ENCODE peak calls at places on chromosomes 11 and 22, in seven cellular contexts. Q is GM12878, O is uterus, C is tibial artery, T is IMR-90, E is mammary epithelial cell, L is ovary. W is an unnamed sample.

GRCh38 chr11:82682003-82682751 is 51.5 kb downstream of the FAM181B start:
- DNase-seq in E (peak), C (no peak), O (no peak), Q (peak), T (peak), L (no peak), W (peak)

GRCh38 chr11:7268727-7269126 is 17.0 kb downstream of the SYT9 start:
- DNase-seq in T (no peak), C (no peak), E (no peak), Q (no peak), O (no peak), L (no peak), W (no peak)

GRCh38 chr22:38316340-38317236 is 645 bp downstream of the CSNK1E start:
- DNase-seq in T (peak), L (peak), C (peak), Q (no peak), E (peak), O (peak), W (no peak)

GRCh38 chr11:133955945-133956421 is 785 bp downstream of the IGSF9B start:
- DNase-seq in C (no peak), O (no peak), T (no peak), L (no peak), E (no peak), Q (no peak), W (no peak)

GRCh38 chr11:34425360-34425759 is 13.4 kb upstream of the CAT start:
- DNase-seq in E (no peak), L (no peak), C (no peak), O (no peak), T (no peak), Q (no peak), W (no peak)

GRCh38 chr22:35581023-35581413 is 36.1 kb downstream of the MB start:
- DNase-seq in T (no peak), O (no peak), C (no peak), E (no peak), Q (no peak), L (no peak), W (no peak)

GRCh38 chr11:68337399-68337835 is 25.0 kb downstream of the LRP5 start:
- DNase-seq in E (peak), C (no peak), L (no peak), Q (no peak), T (no peak), O (no peak), W (no peak)

GRCh38 chr22:48405741-48406140 is 1421.9 kb downstream of the BRD1 start:
- DNase-seq in C (no peak), L (no peak), O (no peak), E (no peak), T (no peak), Q (no peak), W (no peak)

GRCh38 chr11:134463716-134464115 is 51.7 kb upstream of the B3GAT1 start:
- DNase-seq in Q (no peak), L (no peak), E (no peak), C (no peak), T (no peak), O (no peak), W (no peak)

GRCh38 chr11:57072640-57073039 is 83.9 kb downstream of the OR5AK2 start:
- DNase-seq in Q (no peak), O (no peak), C (no peak), L (no peak), E (peak), T (peak), W (peak)

GRCh38 chr11:124582565-124582964 is 12.8 kb downstream of the OR8A1 start:
- DNase-seq in O (no peak), C (no peak), T (no peak), L (no peak), Q (no peak), E (no peak), W (no peak)

GRCh38 chr22:25645964-25646363 is 81.5 kb downstream of the GRK3 start:
- DNase-seq in L (no peak), E (peak), T (peak), C (no peak), Q (no peak), O (no peak), W (no peak)

GRCh38 chr22:50423956-50424355 is 50.9 kb downstream of the SBF1 start:
- DNase-seq in L (no peak), Q (no peak), O (no peak), T (no peak), C (no peak), E (no peak), W (no peak)

GRCh38 chr22:50422046-50422445 is 52.8 kb downstream of the SBF1 start:
- DNase-seq in T (no peak), Q (no peak), E (no peak), O (no peak), L (no peak), C (no peak), W (no peak)

GRCh38 chr22:50425179-50425916 is 49.5 kb downstream of the SBF1 start:
- DNase-seq in C (no peak), O (no peak), L (no peak), Q (no peak), E (no peak), T (no peak), W (no peak)

GRCh38 chr22:50420581-50420980 is 54.3 kb downstream of the SBF1 start:
- DNase-seq in T (no peak), O (no peak), C (no peak), E (no peak), L (no peak), Q (no peak), W (no peak)

GRCh38 chr22:50422961-50423815 is 51.6 kb downstream of the SBF1 start:
- DNase-seq in E (no peak), T (no peak), L (no peak), O (no peak), Q (no peak), C (no peak), W (no peak)
- H3K4me3 ChIP-seq in E (no peak), T (no peak), L (no peak), O (no peak), Q (no peak), C (no peak), W (no peak)

GRCh38 chr11:29272019-29272654 is 744.7 kb downstream of the KCNA4 start:
- DNase-seq in O (no peak), T (peak), L (no peak), C (no peak), E (peak), Q (no peak), W (no peak)
- TF ChIP-seq CTCF in O (no peak), T (peak), L (no peak), C (no peak), E (peak), Q (peak), W (peak)

GRCh38 chr11:70647188-70648166 is 249.1 kb downstream of the CTTN start:
- DNase-seq in O (no peak), Q (no peak), E (no peak), T (no peak), L (no peak), C (no peak), W (no peak)
- H3K4me3 ChIP-seq in O (no peak), Q (no peak), E (no peak), T (no peak), L (no peak), C (no peak), W (no peak)

DNA sequence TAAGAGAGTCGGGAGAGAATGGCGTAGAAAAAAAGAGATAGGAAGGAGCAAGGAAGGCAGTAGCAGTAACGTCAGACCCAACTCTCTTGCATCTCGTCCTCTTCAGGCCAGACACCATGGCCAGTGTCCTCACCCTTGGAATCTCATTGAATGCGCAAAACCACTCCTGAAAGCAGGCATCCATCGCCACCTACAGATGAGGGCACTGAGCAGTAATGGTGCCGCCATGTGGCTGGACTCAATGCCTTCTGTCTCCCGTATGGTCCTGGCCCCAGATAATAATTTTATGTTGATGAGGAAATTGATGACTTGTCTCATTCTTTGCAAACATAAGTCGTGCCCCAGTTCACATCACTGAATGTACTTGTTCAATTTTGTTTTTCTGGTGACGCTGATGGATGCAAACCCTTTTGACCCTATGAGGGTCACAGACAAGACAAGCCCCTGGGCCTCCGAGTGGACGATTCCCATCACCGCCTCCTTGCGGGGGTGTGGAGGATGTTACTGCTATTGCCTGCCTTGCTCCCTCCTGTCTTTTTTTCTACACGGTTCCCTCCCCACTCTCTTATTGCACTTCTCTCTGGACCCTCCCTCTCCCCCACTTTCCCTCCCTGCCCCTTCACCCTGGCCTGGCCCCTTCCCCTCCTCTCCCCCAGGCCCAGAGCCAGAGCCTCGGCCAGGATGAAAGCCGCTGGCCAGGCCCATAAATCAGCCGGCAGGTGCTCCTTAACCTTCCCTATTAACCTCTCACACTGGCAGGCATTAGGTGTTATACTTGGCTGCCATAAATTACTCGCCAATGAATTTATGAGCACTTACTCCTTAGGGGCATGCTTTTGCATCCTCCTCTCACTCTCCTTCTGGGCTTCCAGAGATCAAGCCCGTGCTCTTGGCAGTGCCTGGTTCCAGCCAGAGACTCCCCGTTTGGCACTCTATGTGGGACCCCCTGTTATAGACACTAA is 18.1 kb upstream of the ALX4 start:
- DNase-seq in T (no peak), Q (no peak), L (no peak), O (no peak), E (no peak), C (no peak), W (no peak)
- TF ChIP-seq CTCF in T (peak), Q (no peak), L (no peak), O (no peak), E (no peak), C (no peak), W (peak)

GRCh38 chr11:27625347-27625912 is 74.8 kb downstream of the BDNF start:
- DNase-seq in C (no peak), E (no peak), L (no peak), O (no peak), T (no peak), Q (no peak), W (no peak)
- H3K4me3 ChIP-seq in C (no peak), E (no peak), L (no peak), O (no peak), T (no peak), Q (no peak), W (no peak)

GRCh38 chr11:58741127-58741526 is 9.4 kb upstream of the GLYAT start:
- DNase-seq in O (no peak), T (no peak), E (no peak), Q (no peak), C (no peak), L (no peak), W (no peak)

GRCh38 chr11:58745705-58746364 is 14.1 kb upstream of the GLYAT start:
- DNase-seq in O (no peak), Q (no peak), E (no peak), C (no peak), T (no peak), L (no peak), W (no peak)

GRCh38 chr11:58744988-58745704 is 13.4 kb upstream of the GLYAT start:
- DNase-seq in Q (no peak), E (no peak), T (no peak), C (no peak), L (no peak), O (no peak), W (no peak)

GRCh38 chr11:58742140-58742539 is 10.4 kb upstream of the GLYAT start:
- DNase-seq in O (no peak), L (no peak), C (no peak), T (no peak), Q (peak), E (no peak), W (no peak)

GRCh38 chr11:58742981-58743880 is 11.5 kb upstream of the GLYAT start:
- DNase-seq in T (no peak), L (no peak), O (no peak), Q (no peak), C (no peak), E (no peak), W (no peak)
- TF ChIP-seq CTCF in T (no peak), L (no peak), O (no peak), Q (peak), C (no peak), E (peak), W (peak)

GRCh38 chr11:44596541-44597276 is 31.2 kb downstream of the CD82 start:
- DNase-seq in C (no peak), L (peak), Q (peak), E (peak), T (no peak), O (no peak), W (no peak)
- H3K4me3 ChIP-seq in C (no peak), L (no peak), Q (peak), E (no peak), T (no peak), O (no peak), W (no peak)

GRCh38 chr11:71987521-71987920 is 11.2 kb upstream of the IL18BP start:
- DNase-seq in C (no peak), Q (no peak), L (no peak), O (no peak), T (no peak), E (no peak), W (no peak)

GRCh38 chr11:71992331-71992730 is 6.4 kb upstream of the IL18BP start:
- DNase-seq in L (no peak), E (no peak), C (no peak), Q (peak), O (no peak), T (no peak), W (no peak)

GRCh38 chr11:71988050-71988449 is 10.7 kb upstream of the IL18BP start:
- DNase-seq in Q (no peak), C (no peak), E (no peak), T (peak), L (no peak), O (peak), W (peak)

GRCh38 chr11:71991494-71991893 is 7.2 kb upstream of the IL18BP start:
- DNase-seq in L (no peak), T (no peak), E (no peak), Q (peak), C (no peak), O (no peak), W (no peak)

GRCh38 chr11:71990721-71991120 is 8.0 kb upstream of the IL18BP start:
- DNase-seq in L (no peak), O (no peak), Q (no peak), E (no peak), T (no peak), C (no peak), W (no peak)
- TF ChIP-seq CTCF in L (no peak), O (no peak), Q (no peak), E (no peak), T (no peak), C (no peak), W (no peak)

DNA sequence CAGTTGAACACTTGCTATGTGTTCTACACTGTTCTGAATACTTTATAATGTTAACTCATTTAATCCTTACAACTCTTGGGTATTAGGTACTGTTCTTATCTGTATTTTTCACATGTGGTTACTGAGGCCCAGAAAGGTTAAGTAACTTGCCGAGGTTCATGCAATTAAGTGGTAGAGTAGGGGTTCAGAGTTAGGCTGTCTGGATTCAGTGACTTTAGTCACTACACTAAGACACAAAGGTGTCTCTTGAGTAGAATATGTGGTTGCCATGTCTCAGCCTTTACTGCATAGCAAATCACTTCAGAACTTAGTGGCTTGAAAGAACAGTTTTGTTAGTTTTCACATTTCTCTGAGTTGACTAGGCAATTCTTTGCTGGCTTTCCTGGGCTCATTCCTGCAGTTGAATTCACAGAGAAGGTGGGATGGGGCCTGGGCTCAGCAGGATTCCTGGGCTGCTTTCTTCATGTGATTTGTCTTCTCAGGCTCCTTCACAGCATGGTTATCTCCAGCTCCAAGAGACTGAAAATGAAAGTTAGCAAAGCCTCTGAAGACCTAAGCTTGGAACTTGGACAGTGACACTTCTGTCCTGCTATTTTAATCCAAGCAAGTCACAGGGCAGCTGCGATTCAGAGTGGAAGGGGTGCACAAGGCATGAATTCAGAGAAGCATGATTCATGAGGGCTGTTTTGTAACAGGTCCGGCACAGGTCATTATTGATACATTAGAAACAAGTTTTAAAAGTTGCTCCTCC is 68.2 kb downstream of the SPECC1L start:
- DNase-seq in C (no peak), E (peak), Q (no peak), T (peak), O (no peak), L (no peak), W (no peak)
- H3K4me3 ChIP-seq in C (no peak), E (no peak), Q (no peak), T (no peak), O (no peak), L (no peak), W (no peak)

GRCh38 chr22:18031670-18032454 is 7.5 kb upstream of the MICAL3 start:
- DNase-seq in L (no peak), C (peak), T (peak), Q (no peak), E (peak), O (peak), W (peak)

GRCh38 chr22:18032455-18033101 is 8.2 kb upstream of the MICAL3 start:
- DNase-seq in O (peak), L (no peak), E (peak), T (peak), C (no peak), Q (no peak), W (no peak)

GRCh38 chr22:18034076-18034475 is 9.7 kb upstream of the MICAL3 start:
- DNase-seq in E (no peak), Q (no peak), L (no peak), T (no peak), C (no peak), O (no peak), W (no peak)

GRCh38 chr22:18035740-18036139 is 11.4 kb upstream of the MICAL3 start:
- DNase-seq in T (peak), L (no peak), O (no peak), Q (no peak), C (peak), E (peak), W (no peak)

DNA sequence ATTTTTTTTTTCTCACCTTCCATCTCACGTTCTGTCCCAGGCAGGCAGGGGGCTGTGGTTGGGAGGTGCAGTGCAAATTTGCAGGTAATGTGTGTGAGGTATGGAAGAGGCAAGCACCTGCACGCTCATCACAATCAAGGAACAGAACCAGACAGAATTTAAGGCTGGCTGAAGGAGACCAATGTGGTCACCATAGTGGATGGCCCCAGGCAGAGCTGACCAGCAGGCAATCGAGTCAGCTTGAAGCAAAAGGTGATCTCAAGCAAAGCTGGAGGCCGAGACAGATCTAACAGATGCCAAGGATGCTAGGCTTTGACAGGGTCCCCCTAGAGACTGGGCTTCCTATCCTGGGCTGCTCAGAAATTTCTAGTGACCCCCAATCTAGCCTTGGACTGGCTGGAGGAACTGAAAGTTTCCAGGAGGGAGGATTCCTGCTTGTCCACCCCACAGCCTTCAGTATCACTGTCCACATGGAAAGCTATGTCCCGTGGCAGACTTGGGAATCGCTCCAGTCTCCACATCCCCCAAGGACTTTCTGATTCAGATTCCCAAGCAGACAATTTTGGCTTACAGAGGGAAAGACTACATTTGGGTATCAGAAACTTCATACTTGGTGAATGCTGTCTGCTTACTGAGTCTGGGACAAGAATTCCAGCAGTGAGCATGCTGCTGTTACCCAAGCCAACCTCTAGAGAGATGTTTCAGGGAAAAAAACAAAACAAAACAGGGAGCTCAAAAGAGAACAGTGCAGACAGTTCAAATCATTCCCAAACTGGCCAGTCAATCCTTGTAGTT is 9.0 kb upstream of the MICAL3 start:
- DNase-seq in T (peak), L (peak), E (no peak), O (peak), Q (no peak), C (peak), W (no peak)
- TF ChIP-seq CTCF in T (peak), L (peak), E (no peak), O (peak), Q (no peak), C (peak), W (peak)